ENCODE peak calls at places on chromosomes 1 and 21, in five cellular contexts. One of them, this sample, is unnamed.

GRCh38 chr21:38611262-38611661 is 113.0 kb upstream of the ERG start:
- DNase-seq in ovary: no peak
- DNase-seq in OCI-M1: no peak
- DNase-seq in anterior cingulate cortex: no peak
- DNase-seq in IMR-90: no peak
- DNase-seq in this sample: no peak

GRCh38 chr1:228142616-228143203 is 2.6 kb downstream of the GUK1 start:
- DNase-seq in ovary: no peak
- DNase-seq in OCI-M1: no peak
- DNase-seq in anterior cingulate cortex: no peak
- DNase-seq in IMR-90: no peak
- DNase-seq in this sample: no peak

GRCh38 chr1:168819668-168820067 is 90.7 kb upstream of the DPT start:
- DNase-seq in ovary: no peak
- DNase-seq in OCI-M1: no peak
- DNase-seq in anterior cingulate cortex: no peak
- DNase-seq in IMR-90: no peak
- DNase-seq in this sample: no peak

GRCh38 chr1:44089371-44090070 is 29.1 kb upstream of the KLF17 start:
- DNase-seq in ovary: no peak
- DNase-seq in OCI-M1: no peak
- DNase-seq in anterior cingulate cortex: no peak
- DNase-seq in IMR-90: no peak
- DNase-seq in this sample: no peak

GRCh38 chr1:14571810-14572767 is 26.4 kb upstream of the KAZN start:
- DNase-seq in ovary: no peak
- DNase-seq in OCI-M1: no peak
- DNase-seq in anterior cingulate cortex: peak
- DNase-seq in IMR-90: no peak
- DNase-seq in this sample: no peak

GRCh38 chr1:110515896-110516295 is 3.1 kb downstream of the KCNA10 start:
- DNase-seq in ovary: no peak
- DNase-seq in OCI-M1: no peak
- DNase-seq in anterior cingulate cortex: no peak
- DNase-seq in IMR-90: peak
- DNase-seq in this sample: no peak

GRCh38 chr1:234597894-234598293 is 12.1 kb downstream of the IRF2BP2 start:
- DNase-seq in ovary: no peak
- DNase-seq in OCI-M1: peak
- DNase-seq in anterior cingulate cortex: no peak
- DNase-seq in IMR-90: peak
- DNase-seq in this sample: peak

GRCh38 chr1:194256010-194256409 is 1069.6 kb upstream of the B3GALT2 start:
- DNase-seq in ovary: no peak
- DNase-seq in OCI-M1: no peak
- DNase-seq in anterior cingulate cortex: no peak
- DNase-seq in IMR-90: no peak
- DNase-seq in this sample: no peak

This sample was measured in MV-4-11.